ENCODE peak calls at places on chromosome 6, in nine cellular contexts. W is HCT116, F is PC-9, S is neural progenitor cell, G is MM.1S, J is OCI-LY7, T is fibroblast of lung, X is IMR-90, U is GM23338. Z is an unnamed sample.
A peak's percentile ranks its signal among the peaks of the same experiment; 100 is the strongest.

GRCh38 chr6:146770965-146771735 is 172.4 kb downstream of the ADGB start:
- DNase-seq in F (no peak), U (no peak), T (no peak), S (no peak), W (no peak), G (no peak), X (no peak), J (peak; percentile 22), Z (no peak)

GRCh38 chr6:17490724-17491123 is 97.3 kb downstream of the CAP2 start:
- DNase-seq in X (no peak), W (no peak), U (no peak), F (no peak), S (no peak), J (no peak), G (peak; percentile 47), T (no peak), Z (no peak)

GRCh38 chr6:112331306-112331705 is 15.8 kb upstream of the RFPL4B start:
- DNase-seq in F (no peak), S (no peak), G (no peak), J (no peak), W (no peak), T (peak; percentile 44), U (no peak), X (no peak), Z (no peak)

GRCh38 chr6:133314951-133315350 is 73.8 kb downstream of the EYA4 start:
- DNase-seq in U (no peak), W (no peak), F (no peak), T (peak; percentile 62), J (no peak), G (no peak), X (no peak), S (no peak), Z (no peak)

GRCh38 chr6:31465185-31465536 is 32.8 kb upstream of the MICB start:
- DNase-seq in F (no peak), X (no peak), T (no peak), U (no peak), S (no peak), G (no peak), J (no peak), W (no peak), Z (no peak)

GRCh38 chr6:107634147-107635057 is 144.5 kb downstream of the SOBP start:
- DNase-seq in F (no peak), U (peak; percentile 36), W (no peak), J (no peak), G (no peak), S (no peak), T (peak; percentile 24), X (no peak), Z (peak; percentile 22)

GRCh38 chr6:73923899-73924485 is 228.0 kb downstream of the CD109 start:
- DNase-seq in T (no peak), F (no peak), X (peak; percentile 53), W (no peak), U (no peak), G (no peak), J (no peak), S (no peak), Z (no peak)

GRCh38 chr6:41097467-41098090 is 24.8 kb downstream of the NFYA start:
- DNase-seq in G (no peak), X (peak; percentile 69), J (no peak), S (no peak), F (no peak), W (no peak), T (peak; percentile 87), U (no peak), Z (no peak)

GRCh38 chr6:167093922-167094432 is 28.9 kb upstream of the CCR6 start:
- DNase-seq in J (no peak), G (peak; percentile 45), F (no peak), U (no peak), S (no peak), X (no peak), W (no peak), T (no peak), Z (no peak)

GRCh38 chr6:340991-341827 is 48.9 kb downstream of the DUSP22 start:
- DNase-seq in G (no peak), S (no peak), U (no peak), F (no peak), J (no peak), W (no peak), X (no peak), T (peak; percentile 41), Z (no peak)

GRCh38 chr6:161238076-161238869 is 35.6 kb downstream of the AGPAT4 start:
- DNase-seq in G (no peak), S (no peak), X (peak; percentile 76), T (peak; percentile 83), W (no peak), U (no peak), F (no peak), J (no peak), Z (no peak)

GRCh38 chr6:134176283-134176975 is 124.0 kb upstream of the SLC2A12 start:
- DNase-seq in X (peak; percentile 37), J (no peak), W (no peak), F (peak; percentile 32), S (peak; percentile 69), U (peak; percentile 69), G (no peak), T (peak; percentile 71), Z (peak; percentile 63)

GRCh38 chr6:33168202-33168601 is 24.1 kb downstream of the COL11A2 start:
- DNase-seq in G (no peak), J (no peak), S (no peak), W (no peak), X (no peak), U (no peak), T (no peak), F (no peak), Z (no peak)

GRCh38 chr6:151379933-151380847 is 11.2 kb downstream of the ZBTB2 start:
- DNase-seq in U (peak; percentile 17), W (no peak), S (no peak), T (peak; percentile 31), F (no peak), X (no peak), G (peak; percentile 37), J (no peak), Z (no peak)
- H3K4me2 ChIP-seq in U (peak overlapping the region; percentile 52), W (no peak overlapping the region), S (no peak overlapping the region), T (no peak overlapping the region), F (no peak overlapping the region), X (no peak overlapping the region), G (peak overlapping the region; percentile 95), J (peak overlapping the region; percentile 27), Z (no peak overlapping the region)

GRCh38 chr6:44494011-44494501 is 106.5 kb downstream of the CDC5L start:
- DNase-seq in T (peak; percentile 92), F (peak; percentile 45), S (no peak), G (no peak), W (peak; percentile 37), X (peak; percentile 76), J (no peak), U (no peak), Z (peak; percentile 63)

GRCh38 chr6:44493593-44493992 is 106.1 kb downstream of the CDC5L start:
- DNase-seq in T (no peak), J (no peak), S (no peak), G (no peak), X (no peak), W (no peak), F (no peak), U (no peak), Z (no peak)

GRCh38 chr6:44496705-44497369 is 109.3 kb downstream of the CDC5L start:
- DNase-seq in G (no peak), J (no peak), X (no peak), U (no peak), W (no peak), T (no peak), F (no peak), S (no peak), Z (no peak)

GRCh38 chr6:44493132-44493531 is 105.6 kb downstream of the CDC5L start:
- DNase-seq in J (no peak), T (no peak), U (no peak), X (no peak), S (no peak), G (no peak), F (no peak), W (no peak), Z (no peak)

GRCh38 chr6:44495036-44495901 is 107.8 kb downstream of the CDC5L start:
- DNase-seq in J (no peak), T (peak; percentile 44), F (peak; percentile 45), X (no peak), G (no peak), S (peak; percentile 26), W (no peak), U (no peak), Z (no peak)
- H3K4me2 ChIP-seq in J (no peak overlapping the region), T (no peak overlapping the region), F (peak overlapping the region; percentile 24), X (no peak overlapping the region), G (no peak overlapping the region), S (no peak overlapping the region), W (no peak overlapping the region), U (no peak overlapping the region), Z (no peak overlapping the region)

DNA sequence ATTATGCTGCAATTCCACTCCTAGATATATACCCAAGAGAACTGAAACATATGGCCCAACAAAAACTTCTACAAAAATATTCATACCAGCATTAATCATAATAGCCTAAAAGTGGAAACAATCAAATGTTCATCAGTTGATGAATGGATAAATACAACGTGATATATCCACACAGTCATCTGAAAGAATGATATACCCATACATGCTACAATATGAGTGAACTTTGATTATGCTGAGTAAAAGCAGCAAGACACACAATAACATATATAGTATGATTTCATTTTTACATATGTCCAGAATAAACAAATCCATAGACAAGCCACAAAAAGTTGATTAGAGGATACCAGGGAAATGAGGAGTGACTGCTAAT is 30.7 kb downstream of the CDK19 start:
- DNase-seq in F (no peak), J (no peak), T (no peak), W (no peak), G (no peak), X (no peak), S (no peak), U (no peak), Z (no peak)
- H3K4me2 ChIP-seq in F (no peak overlapping the region), J (no peak overlapping the region), T (no peak overlapping the region), W (no peak overlapping the region), G (no peak overlapping the region), X (no peak overlapping the region), S (no peak overlapping the region), U (no peak overlapping the region), Z (no peak overlapping the region)

GRCh38 chr6:56744528-56744927 is 101.8 kb upstream of the DST start:
- DNase-seq in W (no peak), J (no peak), S (no peak), T (no peak), F (no peak), G (no peak), U (no peak), X (no peak), Z (no peak)

GRCh38 chr6:56746767-56747504 is 104.2 kb upstream of the DST start:
- DNase-seq in G (no peak), F (no peak), J (no peak), X (no peak), U (peak; percentile 50), S (peak; percentile 27), T (peak; percentile 53), W (no peak), Z (no peak)

GRCh38 chr6:56745081-56745480 is 102.4 kb upstream of the DST start:
- DNase-seq in W (no peak), S (no peak), U (no peak), G (no peak), F (no peak), J (no peak), X (no peak), T (no peak), Z (no peak)

GRCh38 chr6:56742122-56742791 is 99.6 kb upstream of the DST start:
- DNase-seq in T (peak; percentile 46), G (no peak), X (peak; percentile 43), J (no peak), F (no peak), S (no peak), U (no peak), W (no peak), Z (no peak)

GRCh38 chr6:56745971-56746370 is 103.3 kb upstream of the DST start:
- DNase-seq in G (no peak), X (no peak), J (no peak), S (no peak), U (no peak), T (no peak), W (no peak), F (no peak), Z (no peak)
- H3K4me2 ChIP-seq in G (no peak overlapping the region), X (no peak overlapping the region), J (no peak overlapping the region), S (no peak overlapping the region), U (peak overlapping the region; percentile 18), T (no peak overlapping the region), W (no peak overlapping the region), F (no peak overlapping the region), Z (no peak overlapping the region)

Z was measured in hepatocyte.